ENCODE peak calls at places on chromosomes 16 and 17, in six cellular contexts. One of them, this sample, is unnamed.

GRCh38 chr17:27244481-27245223 is 49.3 kb upstream of the WSB1 start:
- DNase-seq in Daoy: peak
- DNase-seq in AG04449: peak
- DNase-seq in activated CD8-positive, alpha-beta T cell treated with anti-CD3 and anti-CD28 coated beads, Interleukin-2, amount 10 ng/mL, durations not matched to agents 7 days and 5 days: no peak
- DNase-seq in astrocyte of the spinal cord: peak
- DNase-seq in AG09309: peak
- DNase-seq in this sample: peak

GRCh38 chr16:16014329-16015224 is 65.2 kb downstream of the ABCC1 start:
- DNase-seq in Daoy: peak
- DNase-seq in AG04449: no peak
- DNase-seq in activated CD8-positive, alpha-beta T cell treated with anti-CD3 and anti-CD28 coated beads, Interleukin-2, amount 10 ng/mL, durations not matched to agents 7 days and 5 days: no peak
- DNase-seq in astrocyte of the spinal cord: peak
- DNase-seq in AG09309: no peak
- DNase-seq in this sample: no peak

GRCh38 chr16:78425957-78426590 is 326.6 kb downstream of the WWOX start:
- DNase-seq in Daoy: no peak
- DNase-seq in AG04449: no peak
- DNase-seq in activated CD8-positive, alpha-beta T cell treated with anti-CD3 and anti-CD28 coated beads, Interleukin-2, amount 10 ng/mL, durations not matched to agents 7 days and 5 days: no peak
- DNase-seq in astrocyte of the spinal cord: no peak
- DNase-seq in AG09309: no peak
- DNase-seq in this sample: no peak

GRCh38 chr16:84482001-84482891 is 22.2 kb downstream of the MEAK7 start:
- DNase-seq in Daoy: no peak
- DNase-seq in AG04449: no peak
- DNase-seq in activated CD8-positive, alpha-beta T cell treated with anti-CD3 and anti-CD28 coated beads, Interleukin-2, amount 10 ng/mL, durations not matched to agents 7 days and 5 days: no peak
- DNase-seq in astrocyte of the spinal cord: no peak
- DNase-seq in AG09309: no peak
- DNase-seq in this sample: no peak

GRCh38 chr17:7043544-7044268 is at the start of gene SLC16A11:
- DNase-seq in Daoy: peak
- DNase-seq in AG04449: no peak
- DNase-seq in activated CD8-positive, alpha-beta T cell treated with anti-CD3 and anti-CD28 coated beads, Interleukin-2, amount 10 ng/mL, durations not matched to agents 7 days and 5 days: no peak
- DNase-seq in astrocyte of the spinal cord: peak
- DNase-seq in AG09309: no peak
- DNase-seq in this sample: no peak

GRCh38 chr17:67441052-67441738 is 64.1 kb downstream of the PITPNC1 start:
- DNase-seq in Daoy: peak
- DNase-seq in AG04449: no peak
- DNase-seq in activated CD8-positive, alpha-beta T cell treated with anti-CD3 and anti-CD28 coated beads, Interleukin-2, amount 10 ng/mL, durations not matched to agents 7 days and 5 days: peak
- DNase-seq in astrocyte of the spinal cord: peak
- DNase-seq in AG09309: no peak
- DNase-seq in this sample: peak

GRCh38 chr17:12549499-12549901 is 116.2 kb upstream of the MYOCD start:
- DNase-seq in Daoy: peak
- DNase-seq in AG04449: peak
- DNase-seq in activated CD8-positive, alpha-beta T cell treated with anti-CD3 and anti-CD28 coated beads, Interleukin-2, amount 10 ng/mL, durations not matched to agents 7 days and 5 days: no peak
- DNase-seq in astrocyte of the spinal cord: peak
- DNase-seq in AG09309: no peak
- DNase-seq in this sample: peak

GRCh38 chr16:85475233-85475632 is 137.9 kb upstream of the GSE1 start:
- DNase-seq in Daoy: no peak
- DNase-seq in AG04449: no peak
- DNase-seq in activated CD8-positive, alpha-beta T cell treated with anti-CD3 and anti-CD28 coated beads, Interleukin-2, amount 10 ng/mL, durations not matched to agents 7 days and 5 days: no peak
- DNase-seq in astrocyte of the spinal cord: no peak
- DNase-seq in AG09309: no peak
- DNase-seq in this sample: no peak

GRCh38 chr16:8634991-8635736 is 13.7 kb downstream of the METTL22 start:
- DNase-seq in Daoy: peak
- DNase-seq in AG04449: no peak
- DNase-seq in activated CD8-positive, alpha-beta T cell treated with anti-CD3 and anti-CD28 coated beads, Interleukin-2, amount 10 ng/mL, durations not matched to agents 7 days and 5 days: no peak
- DNase-seq in astrocyte of the spinal cord: peak
- DNase-seq in AG09309: no peak
- DNase-seq in this sample: no peak

GRCh38 chr17:329794-330420 is 22.7 kb downstream of the RPH3AL start:
- DNase-seq in Daoy: no peak
- DNase-seq in AG04449: no peak
- DNase-seq in activated CD8-positive, alpha-beta T cell treated with anti-CD3 and anti-CD28 coated beads, Interleukin-2, amount 10 ng/mL, durations not matched to agents 7 days and 5 days: no peak
- DNase-seq in astrocyte of the spinal cord: no peak
- DNase-seq in AG09309: no peak
- DNase-seq in this sample: no peak

This sample was measured in BJ.